ENCODE peak calls at places on chromosomes 6 and 20, in six cellular contexts. W is ELR; C is epithelial cell of esophagus; P is activated effector memory CD4-positive, alpha-beta T cell treated with anti-CD3 and anti-CD28 coated beads, Interleukin-2, amount 50 U/mL, for 16 hours; F is H54; U is ACHN. J is an unnamed sample.

GRCh38 chr20:56504373-56505005 is 20.1 kb upstream of the FAM209A start:
- DNase-seq in F (no peak), P (no peak), C (no peak), U (peak; percentile 11), W (peak; percentile 41), J (no peak)

GRCh38 chr20:21322921-21323321 is 19.8 kb downstream of the XRN2 start:
- DNase-seq in F (no peak), W (peak; percentile 55), C (peak; percentile 22), P (no peak), U (no peak), J (no peak)

GRCh38 chr6:37130704-37131103 is 39.2 kb upstream of the PIM1 start:
- DNase-seq in W (peak; percentile 55), P (no peak), F (no peak), C (peak; percentile 83), U (no peak), J (no peak)

GRCh38 chr20:1469925-1470571 is 3.4 kb upstream of the NSFL1C start:
- DNase-seq in W (peak; percentile 98), U (peak; percentile 97), P (no peak), C (peak; percentile 98), F (peak; percentile 77), J (peak; percentile 40)

GRCh38 chr6:152635949-152636674 is 1.1 kb downstream of the SYNE1 start:
- DNase-seq in F (no peak), U (no peak), W (peak; percentile 24), P (no peak), C (peak; percentile 4), J (no peak)

GRCh38 chr6:42239333-42239732 is 21.7 kb upstream of the MRPS10 start:
- DNase-seq in P (peak; percentile 21), F (no peak), U (no peak), C (peak; percentile 76), W (no peak), J (no peak)

GRCh38 chr6:145736854-145737181 is 1.5 kb upstream of the EPM2A start:
- DNase-seq in C (no peak), F (no peak), W (no peak), U (no peak), P (no peak), J (no peak)

GRCh38 chr6:37624606-37625574 is 72.8 kb downstream of the MDGA1 start:
- DNase-seq in C (peak; percentile 74), U (peak; percentile 60), W (peak; percentile 23), F (peak; percentile 58), P (no peak), J (peak; percentile 73)

GRCh38 chr6:10417681-10418104 is 2.8 kb upstream of the TFAP2A start:
- DNase-seq in U (no peak), P (no peak), F (no peak), C (no peak), W (no peak), J (no peak)

GRCh38 chr6:30171677-30172471 is 8.5 kb downstream of the TRIM15 start:
- DNase-seq in P (no peak), W (peak; percentile 35), C (no peak), U (no peak), F (no peak), J (peak; percentile 17)

GRCh38 chr6:38508894-38509293 is 130.8 kb downstream of the BTBD9 start:
- DNase-seq in U (no peak), F (no peak), W (peak; percentile 51), P (no peak), C (peak; percentile 61), J (peak; percentile 5)

GRCh38 chr20:44431502-44432234 is 44.0 kb upstream of the TTPAL start:
- DNase-seq in U (no peak), W (no peak), C (no peak), P (no peak), F (no peak), J (no peak)

GRCh38 chr20:46530640-46531039 is 17.3 kb upstream of the ZNF334 start:
- DNase-seq in U (no peak), C (no peak), W (no peak), P (no peak), F (no peak), J (no peak)

GRCh38 chr6:87590989-87591388 is 1.1 kb downstream of the ORC3 start:
- DNase-seq in W (no peak), U (no peak), C (no peak), F (no peak), P (no peak), J (no peak)

GRCh38 chr20:63574156-63574828 is at the start of gene HELZ2:
- DNase-seq in F (peak; percentile 84), W (peak; percentile 85), U (peak; percentile 70), C (peak; percentile 67), P (peak; percentile 88), J (peak; percentile 48)

GRCh38 chr6:71375676-71376075 is 87.1 kb downstream of the OGFRL1 start:
- DNase-seq in C (peak; percentile 53), W (no peak), P (no peak), F (no peak), U (no peak), J (no peak)

GRCh38 chr6:44621846-44622245 is 234.3 kb downstream of the CDC5L start:
- DNase-seq in P (no peak), C (no peak), F (no peak), U (no peak), W (no peak), J (no peak)

GRCh38 chr20:33539129-33539528 is 49.2 kb downstream of the CBFA2T2 start:
- DNase-seq in C (peak; percentile 8), W (peak; percentile 69), U (peak; percentile 22), F (no peak), P (no peak), J (no peak)

GRCh38 chr20:4898845-4899244 is 102.5 kb downstream of the SLC23A2 start:
- DNase-seq in W (no peak), C (peak; percentile 10), F (no peak), U (no peak), P (no peak), J (no peak)

GRCh38 chr6:75393806-75394205 is 99.8 kb downstream of the FILIP1 start:
- DNase-seq in C (no peak), U (no peak), F (no peak), W (no peak), P (no peak), J (no peak)

GRCh38 chr20:1872456-1873183 is 22.6 kb upstream of the SIRPA start:
- DNase-seq in P (no peak), U (no peak), W (peak; percentile 17), F (no peak), C (peak; percentile 62), J (no peak)

GRCh38 chr6:43499028-43499815 is 10.9 kb downstream of the LRRC73 start:
- DNase-seq in C (no peak), W (no peak), F (no peak), U (no peak), P (no peak), J (no peak)

GRCh38 chr20:60057123-60057865 is 99.1 kb downstream of the CDH26 start:
- DNase-seq in C (peak; percentile 77), P (peak; percentile 85), W (peak; percentile 67), F (peak; percentile 62), U (peak; percentile 51), J (peak; percentile 76)

GRCh38 chr6:16544006-16544405 is 217.3 kb downstream of the ATXN1 start:
- DNase-seq in P (no peak), C (no peak), F (no peak), W (no peak), U (peak; percentile 75), J (no peak)

GRCh38 chr6:19472168-19472567 is 365.0 kb upstream of the ID4 start:
- DNase-seq in P (no peak), U (peak; percentile 11), F (peak; percentile 15), C (peak; percentile 98), W (peak; percentile 94), J (no peak)

GRCh38 chr20:9617940-9618339 is 103.5 kb downstream of the LAMP5 start:
- DNase-seq in F (no peak), C (peak; percentile 78), P (no peak), W (peak; percentile 50), U (peak; percentile 43), J (peak; percentile 50)

GRCh38 chr20:62482970-62483369 is 7.2 kb upstream of the GATA5 start:
- DNase-seq in U (no peak), C (no peak), W (no peak), P (no peak), F (no peak), J (no peak)

GRCh38 chr6:15952231-15953151 is 176.4 kb upstream of the MYLIP start:
- DNase-seq in W (no peak), F (no peak), C (no peak), U (no peak), P (no peak), J (no peak)

GRCh38 chr20:36881888-36882287 is 6.0 kb downstream of the TLDC2 start:
- DNase-seq in P (no peak), C (peak; percentile 80), U (no peak), F (no peak), W (peak; percentile 29), J (no peak)